ENCODE peak calls at places on chromosomes 1 and 21, in six cellular contexts. One of them, this sample, is unnamed.
A peak's percentile ranks its signal among the peaks of the same experiment; 100 is the strongest.

GRCh38 chr1:85372683-85373446 is 92.1 kb downstream of the DDAH1 start:
- DNase-seq in H9: no peak
- DNase-seq in activated naive CD4-positive, alpha-beta T cell treated with anti-CD3 and anti-CD28 coated beads, Interleukin-2, amount 10 ng/mL, durations not matched to agents 7 days and 5 days: no peak
- DNase-seq in psoas muscle: no peak
- DNase-seq in T-helper 2 cell: no peak
- DNase-seq in NCI-H1105: no peak
- DNase-seq in this sample: no peak

GRCh38 chr1:28297826-28298225 is 31.0 kb upstream of the MED18 start:
- DNase-seq in NCI-H1105: no peak
- DNase-seq in psoas muscle: no peak
- DNase-seq in activated naive CD4-positive, alpha-beta T cell treated with anti-CD3 and anti-CD28 coated beads, Interleukin-2, amount 10 ng/mL, durations not matched to agents 7 days and 5 days: no peak
- DNase-seq in T-helper 2 cell: no peak
- DNase-seq in H9: no peak
- DNase-seq in this sample: no peak

GRCh38 chr1:48105167-48105566 is 108.0 kb upstream of the TRABD2B start:
- DNase-seq in activated naive CD4-positive, alpha-beta T cell treated with anti-CD3 and anti-CD28 coated beads, Interleukin-2, amount 10 ng/mL, durations not matched to agents 7 days and 5 days: no peak
- DNase-seq in H9: no peak
- DNase-seq in NCI-H1105: no peak
- DNase-seq in psoas muscle: no peak
- DNase-seq in T-helper 2 cell: no peak
- DNase-seq in this sample: no peak

GRCh38 chr1:178867670-178868069 is 3.2 kb downstream of the ANGPTL1 start:
- DNase-seq in T-helper 2 cell: no peak
- DNase-seq in activated naive CD4-positive, alpha-beta T cell treated with anti-CD3 and anti-CD28 coated beads, Interleukin-2, amount 10 ng/mL, durations not matched to agents 7 days and 5 days: no peak
- DNase-seq in psoas muscle: no peak
- DNase-seq in NCI-H1105: no peak
- DNase-seq in H9: no peak
- DNase-seq in this sample: no peak

GRCh38 chr1:192983349-192983980 is 75.7 kb downstream of the UCHL5 start:
- DNase-seq in T-helper 2 cell: no peak
- DNase-seq in NCI-H1105: no peak
- DNase-seq in activated naive CD4-positive, alpha-beta T cell treated with anti-CD3 and anti-CD28 coated beads, Interleukin-2, amount 10 ng/mL, durations not matched to agents 7 days and 5 days: no peak
- DNase-seq in psoas muscle: no peak
- DNase-seq in H9: no peak
- DNase-seq in this sample: no peak

GRCh38 chr1:68221001-68221970 is 11.0 kb downstream of the WLS start:
- DNase-seq in activated naive CD4-positive, alpha-beta T cell treated with anti-CD3 and anti-CD28 coated beads, Interleukin-2, amount 10 ng/mL, durations not matched to agents 7 days and 5 days: no peak
- DNase-seq in psoas muscle: no peak
- DNase-seq in H9: no peak
- DNase-seq in T-helper 2 cell: no peak
- DNase-seq in NCI-H1105: no peak
- DNase-seq in this sample: no peak

GRCh38 chr21:43809346-43809799 is 20.0 kb downstream of the RRP1 start:
- DNase-seq in psoas muscle: no peak
- DNase-seq in activated naive CD4-positive, alpha-beta T cell treated with anti-CD3 and anti-CD28 coated beads, Interleukin-2, amount 10 ng/mL, durations not matched to agents 7 days and 5 days: no peak
- DNase-seq in H9: no peak
- DNase-seq in T-helper 2 cell: no peak
- DNase-seq in NCI-H1105: no peak
- DNase-seq in this sample: no peak

GRCh38 chr1:18556364-18556763 is 74.3 kb upstream of the PAX7 start:
- DNase-seq in psoas muscle: no peak
- DNase-seq in H9: no peak
- DNase-seq in activated naive CD4-positive, alpha-beta T cell treated with anti-CD3 and anti-CD28 coated beads, Interleukin-2, amount 10 ng/mL, durations not matched to agents 7 days and 5 days: no peak
- DNase-seq in NCI-H1105: no peak
- DNase-seq in T-helper 2 cell: no peak
- DNase-seq in this sample: no peak

GRCh38 chr1:221078260-221078965 is 199.2 kb downstream of the HLX start:
- DNase-seq in T-helper 2 cell: no peak
- DNase-seq in H9: no peak
- DNase-seq in psoas muscle: no peak
- DNase-seq in NCI-H1105: no peak
- DNase-seq in activated naive CD4-positive, alpha-beta T cell treated with anti-CD3 and anti-CD28 coated beads, Interleukin-2, amount 10 ng/mL, durations not matched to agents 7 days and 5 days: no peak
- DNase-seq in this sample: no peak

GRCh38 chr1:151024540-151025146 is 11.7 kb upstream of the BNIPL start:
- DNase-seq in psoas muscle: peak; percentile 89
- DNase-seq in T-helper 2 cell: peak; percentile 69
- DNase-seq in activated naive CD4-positive, alpha-beta T cell treated with anti-CD3 and anti-CD28 coated beads, Interleukin-2, amount 10 ng/mL, durations not matched to agents 7 days and 5 days: peak; percentile 92
- DNase-seq in H9: peak; percentile 92
- DNase-seq in NCI-H1105: peak; percentile 60
- DNase-seq in this sample: peak; percentile 55

GRCh38 chr1:975896-976683 is 5.8 kb downstream of the PERM1 start:
- DNase-seq in H9: peak; percentile 93
- DNase-seq in psoas muscle: peak; percentile 75
- DNase-seq in activated naive CD4-positive, alpha-beta T cell treated with anti-CD3 and anti-CD28 coated beads, Interleukin-2, amount 10 ng/mL, durations not matched to agents 7 days and 5 days: peak; percentile 82
- DNase-seq in NCI-H1105: peak; percentile 53
- DNase-seq in T-helper 2 cell: peak; percentile 28
- DNase-seq in this sample: peak; percentile 64

GRCh38 chr1:207004931-207005830 is 27.4 kb downstream of the C1orf116 start:
- DNase-seq in NCI-H1105: peak; percentile 39
- DNase-seq in T-helper 2 cell: peak; percentile 7
- DNase-seq in psoas muscle: no peak
- DNase-seq in H9: peak; percentile 77
- DNase-seq in activated naive CD4-positive, alpha-beta T cell treated with anti-CD3 and anti-CD28 coated beads, Interleukin-2, amount 10 ng/mL, durations not matched to agents 7 days and 5 days: peak; percentile 62
- DNase-seq in this sample: no peak

GRCh38 chr21:31098576-31099005 is 60.3 kb upstream of the KRTAP19-8 start:
- DNase-seq in T-helper 2 cell: peak; percentile 72
- DNase-seq in activated naive CD4-positive, alpha-beta T cell treated with anti-CD3 and anti-CD28 coated beads, Interleukin-2, amount 10 ng/mL, durations not matched to agents 7 days and 5 days: peak; percentile 82
- DNase-seq in psoas muscle: peak; percentile 69
- DNase-seq in NCI-H1105: peak; percentile 51
- DNase-seq in H9: peak; percentile 82
- DNase-seq in this sample: peak; percentile 46

GRCh38 chr1:189607477-189608096 is 870.1 kb downstream of the BRINP3 start:
- DNase-seq in T-helper 2 cell: no peak
- DNase-seq in psoas muscle: no peak
- DNase-seq in activated naive CD4-positive, alpha-beta T cell treated with anti-CD3 and anti-CD28 coated beads, Interleukin-2, amount 10 ng/mL, durations not matched to agents 7 days and 5 days: no peak
- DNase-seq in NCI-H1105: no peak
- DNase-seq in H9: no peak
- DNase-seq in this sample: no peak

GRCh38 chr1:24932284-24932683 is 2.2 kb upstream of the RUNX3 start:
- DNase-seq in NCI-H1105: peak; percentile 43
- DNase-seq in activated naive CD4-positive, alpha-beta T cell treated with anti-CD3 and anti-CD28 coated beads, Interleukin-2, amount 10 ng/mL, durations not matched to agents 7 days and 5 days: peak; percentile 69
- DNase-seq in H9: peak; percentile 83
- DNase-seq in psoas muscle: no peak
- DNase-seq in T-helper 2 cell: peak; percentile 56
- DNase-seq in this sample: peak; percentile 77

GRCh38 chr1:12081648-12082396 is 18.7 kb downstream of the TNFRSF8 start:
- DNase-seq in NCI-H1105: no peak
- DNase-seq in H9: no peak
- DNase-seq in activated naive CD4-positive, alpha-beta T cell treated with anti-CD3 and anti-CD28 coated beads, Interleukin-2, amount 10 ng/mL, durations not matched to agents 7 days and 5 days: no peak
- DNase-seq in T-helper 2 cell: no peak
- DNase-seq in psoas muscle: no peak
- DNase-seq in this sample: no peak

GRCh38 chr1:119286587-119287181 is 81.9 kb upstream of the HAO2 start:
- DNase-seq in NCI-H1105: peak; percentile 52
- DNase-seq in psoas muscle: no peak
- DNase-seq in H9: peak; percentile 70
- DNase-seq in T-helper 2 cell: no peak
- DNase-seq in activated naive CD4-positive, alpha-beta T cell treated with anti-CD3 and anti-CD28 coated beads, Interleukin-2, amount 10 ng/mL, durations not matched to agents 7 days and 5 days: peak; percentile 39
- DNase-seq in this sample: no peak

GRCh38 chr1:161046574-161047167 is 894 bp upstream of the USF1 start:
- DNase-seq in H9: no peak
- DNase-seq in activated naive CD4-positive, alpha-beta T cell treated with anti-CD3 and anti-CD28 coated beads, Interleukin-2, amount 10 ng/mL, durations not matched to agents 7 days and 5 days: no peak
- DNase-seq in psoas muscle: no peak
- DNase-seq in NCI-H1105: no peak
- DNase-seq in T-helper 2 cell: no peak
- DNase-seq in this sample: no peak

GRCh38 chr1:51583532-51583931 is 33.4 kb upstream of the OSBPL9 start:
- DNase-seq in psoas muscle: peak; percentile 82
- DNase-seq in NCI-H1105: no peak
- DNase-seq in activated naive CD4-positive, alpha-beta T cell treated with anti-CD3 and anti-CD28 coated beads, Interleukin-2, amount 10 ng/mL, durations not matched to agents 7 days and 5 days: no peak
- DNase-seq in T-helper 2 cell: no peak
- DNase-seq in H9: no peak
- DNase-seq in this sample: no peak

GRCh38 chr1:83850849-83851248 is 148.1 kb downstream of the TTLL7 start:
- DNase-seq in H9: no peak
- DNase-seq in activated naive CD4-positive, alpha-beta T cell treated with anti-CD3 and anti-CD28 coated beads, Interleukin-2, amount 10 ng/mL, durations not matched to agents 7 days and 5 days: no peak
- DNase-seq in psoas muscle: no peak
- DNase-seq in NCI-H1105: no peak
- DNase-seq in T-helper 2 cell: no peak
- DNase-seq in this sample: no peak

GRCh38 chr1:18645172-18646090 is 14.8 kb downstream of the PAX7 start:
- DNase-seq in T-helper 2 cell: no peak
- DNase-seq in H9: peak; percentile 79
- DNase-seq in NCI-H1105: no peak
- DNase-seq in activated naive CD4-positive, alpha-beta T cell treated with anti-CD3 and anti-CD28 coated beads, Interleukin-2, amount 10 ng/mL, durations not matched to agents 7 days and 5 days: peak; percentile 34
- DNase-seq in psoas muscle: no peak
- DNase-seq in this sample: no peak

GRCh38 chr1:232570007-232570406 is 59.9 kb downstream of the SIPA1L2 start:
- DNase-seq in NCI-H1105: no peak
- DNase-seq in T-helper 2 cell: no peak
- DNase-seq in activated naive CD4-positive, alpha-beta T cell treated with anti-CD3 and anti-CD28 coated beads, Interleukin-2, amount 10 ng/mL, durations not matched to agents 7 days and 5 days: no peak
- DNase-seq in psoas muscle: no peak
- DNase-seq in H9: no peak
- DNase-seq in this sample: no peak

This sample was measured in activated B cell treated with CpG ODN at 0.5 μM for 24 hours.